ENCODE peak calls at places on chromosomes 7 and 10, in ten cellular contexts. One of them, this sample, is unnamed.

GRCh38 chr10:71567006-71567405 is 152.6 kb downstream of the C10orf105 start:
- DNase-seq in choroid plexus epithelial cell: no peak
- DNase-seq in astrocyte of the spinal cord: no peak
- DNase-seq in CD8-positive, alpha-beta T cell: no peak
- DNase-seq in K562: no peak
- DNase-seq in A549: no peak
- DNase-seq in sigmoid colon: no peak
- DNase-seq in fibroblast of mammary gland: no peak
- DNase-seq in HAP-1: no peak
- DNase-seq in OCI-LY7: no peak
- DNase-seq in this sample: no peak

GRCh38 chr10:23192396-23192740 is 256 bp downstream of the PTF1A start:
- DNase-seq in choroid plexus epithelial cell: no peak
- DNase-seq in astrocyte of the spinal cord: no peak
- DNase-seq in CD8-positive, alpha-beta T cell: no peak
- DNase-seq in K562: no peak
- DNase-seq in A549: no peak
- DNase-seq in sigmoid colon: no peak
- DNase-seq in fibroblast of mammary gland: no peak
- DNase-seq in HAP-1: no peak
- DNase-seq in OCI-LY7: no peak
- DNase-seq in this sample: no peak

GRCh38 chr7:135389971-135390370 is 119.9 kb downstream of the CNOT4 start:
- DNase-seq in choroid plexus epithelial cell: no peak
- DNase-seq in astrocyte of the spinal cord: no peak
- DNase-seq in CD8-positive, alpha-beta T cell: no peak
- DNase-seq in K562: no peak
- DNase-seq in A549: no peak
- DNase-seq in sigmoid colon: no peak
- DNase-seq in fibroblast of mammary gland: no peak
- DNase-seq in HAP-1: no peak
- DNase-seq in OCI-LY7: no peak
- DNase-seq in this sample: no peak

GRCh38 chr7:44911911-44912310 is 26.6 kb upstream of the PURB start:
- DNase-seq in choroid plexus epithelial cell: no peak
- DNase-seq in astrocyte of the spinal cord: no peak
- DNase-seq in CD8-positive, alpha-beta T cell: no peak
- DNase-seq in K562: no peak
- DNase-seq in A549: no peak
- DNase-seq in sigmoid colon: no peak
- DNase-seq in fibroblast of mammary gland: no peak
- DNase-seq in HAP-1: no peak
- DNase-seq in OCI-LY7: no peak
- DNase-seq in this sample: no peak

GRCh38 chr7:111495173-111495572 is 67.1 kb downstream of the IMMP2L start:
- DNase-seq in choroid plexus epithelial cell: no peak
- DNase-seq in astrocyte of the spinal cord: no peak
- DNase-seq in CD8-positive, alpha-beta T cell: no peak
- DNase-seq in K562: no peak
- DNase-seq in A549: no peak
- DNase-seq in sigmoid colon: no peak
- DNase-seq in fibroblast of mammary gland: no peak
- DNase-seq in HAP-1: no peak
- DNase-seq in OCI-LY7: no peak
- DNase-seq in this sample: no peak

GRCh38 chr7:99008921-99009530 is 130.7 kb downstream of the TRRAP start:
- DNase-seq in choroid plexus epithelial cell: no peak
- DNase-seq in astrocyte of the spinal cord: no peak
- DNase-seq in CD8-positive, alpha-beta T cell: no peak
- DNase-seq in K562: no peak
- DNase-seq in A549: no peak
- DNase-seq in sigmoid colon: no peak
- DNase-seq in fibroblast of mammary gland: no peak
- DNase-seq in HAP-1: no peak
- DNase-seq in OCI-LY7: no peak
- DNase-seq in this sample: no peak

GRCh38 chr10:42754155-42755027 is 28.2 kb upstream of the BMS1 start:
- DNase-seq in choroid plexus epithelial cell: peak
- DNase-seq in astrocyte of the spinal cord: peak
- DNase-seq in CD8-positive, alpha-beta T cell: peak
- DNase-seq in K562: peak
- DNase-seq in A549: peak
- DNase-seq in sigmoid colon: no peak
- DNase-seq in fibroblast of mammary gland: no peak
- DNase-seq in HAP-1: peak
- DNase-seq in OCI-LY7: no peak
- DNase-seq in this sample: no peak

GRCh38 chr10:70584366-70584765 is 18.2 kb downstream of the PRF1 start:
- DNase-seq in choroid plexus epithelial cell: no peak
- DNase-seq in astrocyte of the spinal cord: no peak
- DNase-seq in CD8-positive, alpha-beta T cell: no peak
- DNase-seq in K562: no peak
- DNase-seq in A549: no peak
- DNase-seq in sigmoid colon: peak
- DNase-seq in fibroblast of mammary gland: no peak
- DNase-seq in HAP-1: no peak
- DNase-seq in OCI-LY7: peak
- DNase-seq in this sample: no peak

GRCh38 chr7:27095897-27096755 is at the start of gene HOXA1:
- DNase-seq in choroid plexus epithelial cell: peak
- DNase-seq in astrocyte of the spinal cord: peak
- DNase-seq in CD8-positive, alpha-beta T cell: peak
- DNase-seq in K562: peak
- DNase-seq in A549: peak
- DNase-seq in sigmoid colon: peak
- DNase-seq in fibroblast of mammary gland: peak
- DNase-seq in HAP-1: peak
- DNase-seq in OCI-LY7: peak
- DNase-seq in this sample: peak

GRCh38 chr10:32340596-32341180 is 6.3 kb downstream of the EPC1 start:
- DNase-seq in choroid plexus epithelial cell: no peak
- DNase-seq in astrocyte of the spinal cord: no peak
- DNase-seq in CD8-positive, alpha-beta T cell: no peak
- DNase-seq in K562: no peak
- DNase-seq in A549: no peak
- DNase-seq in sigmoid colon: no peak
- DNase-seq in fibroblast of mammary gland: no peak
- DNase-seq in HAP-1: no peak
- DNase-seq in OCI-LY7: no peak
- DNase-seq in this sample: no peak

GRCh38 chr10:32337343-32337742 is 9.6 kb downstream of the EPC1 start:
- DNase-seq in choroid plexus epithelial cell: no peak
- DNase-seq in astrocyte of the spinal cord: no peak
- DNase-seq in CD8-positive, alpha-beta T cell: no peak
- DNase-seq in K562: no peak
- DNase-seq in A549: no peak
- DNase-seq in sigmoid colon: no peak
- DNase-seq in fibroblast of mammary gland: no peak
- DNase-seq in HAP-1: no peak
- DNase-seq in OCI-LY7: no peak
- DNase-seq in this sample: no peak

GRCh38 chr10:32341596-32341995 is 5.4 kb downstream of the EPC1 start:
- DNase-seq in choroid plexus epithelial cell: no peak
- DNase-seq in astrocyte of the spinal cord: no peak
- DNase-seq in CD8-positive, alpha-beta T cell: no peak
- DNase-seq in K562: no peak
- DNase-seq in A549: no peak
- DNase-seq in sigmoid colon: no peak
- DNase-seq in fibroblast of mammary gland: peak
- DNase-seq in HAP-1: no peak
- DNase-seq in OCI-LY7: no peak
- DNase-seq in this sample: no peak

GRCh38 chr10:32333849-32334248 is 13.1 kb downstream of the EPC1 start:
- DNase-seq in choroid plexus epithelial cell: no peak
- DNase-seq in astrocyte of the spinal cord: no peak
- DNase-seq in CD8-positive, alpha-beta T cell: no peak
- DNase-seq in K562: no peak
- DNase-seq in A549: no peak
- DNase-seq in sigmoid colon: no peak
- DNase-seq in fibroblast of mammary gland: no peak
- DNase-seq in HAP-1: no peak
- DNase-seq in OCI-LY7: no peak
- DNase-seq in this sample: no peak

GRCh38 chr10:32338262-32338661 is 8.7 kb downstream of the EPC1 start:
- DNase-seq in choroid plexus epithelial cell: no peak
- DNase-seq in astrocyte of the spinal cord: peak
- DNase-seq in CD8-positive, alpha-beta T cell: no peak
- DNase-seq in K562: no peak
- DNase-seq in A549: no peak
- DNase-seq in sigmoid colon: no peak
- DNase-seq in fibroblast of mammary gland: peak
- DNase-seq in HAP-1: no peak
- DNase-seq in OCI-LY7: no peak
- DNase-seq in this sample: no peak
- H3K4me3 ChIP-seq in choroid plexus epithelial cell: no peak
- H3K4me3 ChIP-seq in astrocyte of the spinal cord: no peak
- H3K4me3 ChIP-seq in CD8-positive, alpha-beta T cell: no peak
- H3K4me3 ChIP-seq in K562: no peak
- H3K4me3 ChIP-seq in A549: no peak
- H3K4me3 ChIP-seq in sigmoid colon: no peak
- H3K4me3 ChIP-seq in fibroblast of mammary gland: no peak
- H3K4me3 ChIP-seq in HAP-1: no peak
- H3K4me3 ChIP-seq in OCI-LY7: no peak
- H3K4me3 ChIP-seq in this sample: no peak

GRCh38 chr10:88995156-88995876 is 4.7 kb downstream of the FAS start:
- DNase-seq in choroid plexus epithelial cell: no peak
- DNase-seq in astrocyte of the spinal cord: no peak
- DNase-seq in CD8-positive, alpha-beta T cell: no peak
- DNase-seq in K562: no peak
- DNase-seq in A549: no peak
- DNase-seq in sigmoid colon: no peak
- DNase-seq in fibroblast of mammary gland: no peak
- DNase-seq in HAP-1: no peak
- DNase-seq in OCI-LY7: no peak
- DNase-seq in this sample: no peak
- H3K4me3 ChIP-seq in choroid plexus epithelial cell: no peak
- H3K4me3 ChIP-seq in astrocyte of the spinal cord: no peak
- H3K4me3 ChIP-seq in CD8-positive, alpha-beta T cell: no peak
- H3K4me3 ChIP-seq in K562: no peak
- H3K4me3 ChIP-seq in A549: no peak
- H3K4me3 ChIP-seq in sigmoid colon: no peak
- H3K4me3 ChIP-seq in fibroblast of mammary gland: no peak
- H3K4me3 ChIP-seq in HAP-1: no peak
- H3K4me3 ChIP-seq in OCI-LY7: peak
- H3K4me3 ChIP-seq in this sample: no peak

DNA sequence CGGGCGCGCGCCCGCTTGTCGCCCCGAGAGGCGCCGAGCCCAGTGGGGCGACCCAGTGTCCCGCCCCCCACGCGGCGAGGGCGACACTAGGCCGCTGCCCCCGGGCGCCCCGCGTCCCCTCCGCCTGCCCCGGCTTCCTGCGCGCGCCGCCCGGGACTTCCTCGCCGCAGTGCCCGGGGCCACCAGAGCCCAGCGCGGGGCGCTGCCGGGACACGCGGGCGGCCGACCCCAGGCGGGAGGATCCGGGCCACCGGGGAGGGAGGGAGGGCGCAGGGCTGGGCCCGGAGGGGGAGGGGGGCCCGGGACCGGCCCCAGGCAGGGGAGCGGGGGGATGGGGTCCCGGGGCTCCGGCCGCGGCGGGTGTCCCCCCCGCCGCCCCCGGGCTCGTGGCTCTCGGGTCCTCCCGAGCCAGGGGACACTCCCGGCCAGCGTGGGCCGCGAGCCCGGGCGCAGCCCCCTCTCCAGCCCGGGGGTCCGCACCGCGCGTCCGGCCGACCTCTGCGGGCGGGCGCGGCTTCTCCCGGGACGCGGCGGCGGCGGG is 435 bp upstream of the PWWP2B start:
- DNase-seq in choroid plexus epithelial cell: peak
- DNase-seq in astrocyte of the spinal cord: no peak
- DNase-seq in CD8-positive, alpha-beta T cell: peak
- DNase-seq in K562: peak
- DNase-seq in A549: no peak
- DNase-seq in sigmoid colon: peak
- DNase-seq in fibroblast of mammary gland: peak
- DNase-seq in HAP-1: peak
- DNase-seq in OCI-LY7: peak
- DNase-seq in this sample: no peak
- H3K4me3 ChIP-seq in choroid plexus epithelial cell: peak
- H3K4me3 ChIP-seq in astrocyte of the spinal cord: peak
- H3K4me3 ChIP-seq in CD8-positive, alpha-beta T cell: peak
- H3K4me3 ChIP-seq in K562: peak
- H3K4me3 ChIP-seq in A549: peak
- H3K4me3 ChIP-seq in sigmoid colon: peak
- H3K4me3 ChIP-seq in fibroblast of mammary gland: peak
- H3K4me3 ChIP-seq in HAP-1: peak
- H3K4me3 ChIP-seq in OCI-LY7: peak
- H3K4me3 ChIP-seq in this sample: peak

DNA sequence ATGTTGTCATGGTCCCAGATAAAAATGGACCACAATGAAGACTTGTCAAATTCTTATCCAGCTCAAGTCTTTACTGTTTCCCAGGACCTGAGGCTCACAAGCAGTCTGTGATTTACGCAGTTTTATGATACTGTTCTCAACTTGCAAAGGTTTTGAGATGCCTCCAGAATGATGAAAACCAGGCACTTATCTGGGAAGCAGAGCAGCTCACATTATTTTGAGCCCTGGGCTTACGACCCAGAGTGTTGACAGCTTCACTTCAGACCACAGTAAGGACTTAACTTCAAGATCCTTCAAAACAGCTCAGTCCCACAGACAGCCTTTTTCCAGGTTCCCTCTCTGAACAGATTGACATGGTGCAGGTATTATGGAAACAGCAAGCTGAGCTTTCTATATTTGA is 236.1 kb downstream of the RNLS start:
- DNase-seq in choroid plexus epithelial cell: no peak
- DNase-seq in astrocyte of the spinal cord: no peak
- DNase-seq in CD8-positive, alpha-beta T cell: no peak
- DNase-seq in K562: no peak
- DNase-seq in A549: no peak
- DNase-seq in sigmoid colon: no peak
- DNase-seq in fibroblast of mammary gland: no peak
- DNase-seq in HAP-1: no peak
- DNase-seq in OCI-LY7: no peak
- DNase-seq in this sample: no peak
- H3K4me3 ChIP-seq in choroid plexus epithelial cell: no peak
- H3K4me3 ChIP-seq in astrocyte of the spinal cord: no peak
- H3K4me3 ChIP-seq in CD8-positive, alpha-beta T cell: no peak
- H3K4me3 ChIP-seq in K562: no peak
- H3K4me3 ChIP-seq in A549: no peak
- H3K4me3 ChIP-seq in sigmoid colon: no peak
- H3K4me3 ChIP-seq in fibroblast of mammary gland: no peak
- H3K4me3 ChIP-seq in HAP-1: no peak
- H3K4me3 ChIP-seq in OCI-LY7: no peak
- H3K4me3 ChIP-seq in this sample: no peak

This sample was measured in skeletal muscle cell.